ENCODE peak calls at places on chromosome 20, in five cellular contexts. M is foreskin keratinocyte, L is uterus, K is RWPE1, V is right cardiac atrium. D is an unnamed sample.

GRCh38 chr20:1472556-1473243 is 6.1 kb upstream of the NSFL1C start:
- DNase-seq in M (no peak), L (no peak), K (no peak), V (no peak), D (no peak)

GRCh38 chr20:47428851-47429336 is 72.4 kb upstream of the ZMYND8 start:
- DNase-seq in M (no peak), L (no peak), K (no peak), V (no peak), D (no peak)

GRCh38 chr20:33725607-33726264 is 5.6 kb upstream of the PXMP4 start:
- DNase-seq in M (no peak), L (no peak), K (no peak), V (no peak), D (no peak)

GRCh38 chr20:54172856-54173652 is 732 bp downstream of the CYP24A1 start:
- DNase-seq in M (peak; percentile 44), L (no peak), K (no peak), V (peak; percentile 41), D (no peak)

GRCh38 chr20:1370548-1371110 is 22.2 kb downstream of the FKBP1A start:
- DNase-seq in M (no peak), L (no peak), K (no peak), V (no peak), D (no peak)

GRCh38 chr20:59752101-59752586 is 147.8 kb downstream of the PHACTR3 start:
- DNase-seq in M (no peak), L (no peak), K (no peak), V (peak; percentile 86), D (no peak)

GRCh38 chr20:36775196-36775595 is 1.6 kb upstream of the DSN1 start:
- DNase-seq in M (no peak), L (no peak), K (no peak), V (no peak), D (no peak)

GRCh38 chr20:37880726-37881591 is 22.0 kb upstream of the VSTM2L start:
- DNase-seq in M (peak; percentile 36), L (peak; percentile 26), K (no peak), V (peak; percentile 93), D (peak; percentile 24)

GRCh38 chr20:41746635-41747034 is 128.5 kb upstream of the CHD6 start:
- DNase-seq in M (no peak), L (no peak), K (no peak), V (no peak), D (no peak)

GRCh38 chr20:1842281-1842680 is 52.9 kb upstream of the SIRPA start:
- DNase-seq in M (no peak), L (no peak), K (no peak), V (no peak), D (no peak)

GRCh38 chr20:32149566-32150170 is 40.2 kb downstream of the TM9SF4 start:
- DNase-seq in M (no peak), L (no peak), K (no peak), V (no peak), D (no peak)

GRCh38 chr20:61535956-61536355 is 283.9 kb downstream of the CDH4 start:
- DNase-seq in M (no peak), L (no peak), K (no peak), V (no peak), D (no peak)

GRCh38 chr20:22611636-22612035 is 27.3 kb upstream of the FOXA2 start:
- DNase-seq in M (no peak), L (no peak), K (no peak), V (no peak), D (no peak)

GRCh38 chr20:60224914-60225313 is 266.7 kb downstream of the CDH26 start:
- DNase-seq in M (no peak), L (no peak), K (no peak), V (no peak), D (no peak)

GRCh38 chr20:14055127-14055742 is 59.9 kb downstream of the MACROD2 start:
- DNase-seq in M (peak; percentile 35), L (peak; percentile 27), K (peak; percentile 18), V (no peak), D (no peak)

GRCh38 chr20:50111120-50111828 is 1.7 kb downstream of the UBE2V1 start:
- DNase-seq in M (peak; percentile 70), L (no peak), K (peak; percentile 89), V (no peak), D (no peak)

GRCh38 chr20:21397341-21398108 is at the start of gene NKX2-4:
- DNase-seq in M (no peak), L (no peak), K (no peak), V (no peak), D (no peak)

DNA sequence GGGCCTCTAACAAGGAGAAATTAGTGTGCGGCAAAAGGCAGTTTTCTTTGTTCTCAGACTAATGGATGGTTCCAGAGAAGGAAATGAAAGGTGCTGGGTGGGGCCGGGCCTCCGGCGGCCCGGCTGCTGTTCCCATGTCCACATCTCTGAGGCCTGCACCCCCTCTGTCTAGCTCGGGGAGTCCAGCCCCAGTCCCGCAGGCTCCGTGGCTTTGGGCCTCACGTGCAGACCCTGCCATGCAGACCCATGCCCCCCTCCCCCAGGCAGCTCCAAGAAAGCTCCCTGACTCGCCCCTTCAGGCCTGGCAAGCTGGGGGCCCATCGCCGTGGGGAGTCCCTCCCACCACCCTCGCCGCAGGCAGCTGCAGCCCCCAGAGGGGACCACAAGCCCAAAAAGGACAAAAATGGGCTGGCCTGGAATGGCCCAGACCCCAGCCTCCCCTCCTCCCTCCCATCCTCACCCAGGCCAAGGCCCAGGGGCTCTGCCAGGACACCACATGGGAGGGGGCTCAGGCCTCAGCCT is 35.7 kb upstream of the MRGBP start:
- DNase-seq in M (no peak), L (no peak), K (no peak), V (peak; percentile 41), D (no peak)
- H3K27ac ChIP-seq in M (no peak overlapping the region), L (no peak overlapping the region), K (peak overlapping the region; percentile 65), V (no peak overlapping the region), D (no peak overlapping the region)

DNA sequence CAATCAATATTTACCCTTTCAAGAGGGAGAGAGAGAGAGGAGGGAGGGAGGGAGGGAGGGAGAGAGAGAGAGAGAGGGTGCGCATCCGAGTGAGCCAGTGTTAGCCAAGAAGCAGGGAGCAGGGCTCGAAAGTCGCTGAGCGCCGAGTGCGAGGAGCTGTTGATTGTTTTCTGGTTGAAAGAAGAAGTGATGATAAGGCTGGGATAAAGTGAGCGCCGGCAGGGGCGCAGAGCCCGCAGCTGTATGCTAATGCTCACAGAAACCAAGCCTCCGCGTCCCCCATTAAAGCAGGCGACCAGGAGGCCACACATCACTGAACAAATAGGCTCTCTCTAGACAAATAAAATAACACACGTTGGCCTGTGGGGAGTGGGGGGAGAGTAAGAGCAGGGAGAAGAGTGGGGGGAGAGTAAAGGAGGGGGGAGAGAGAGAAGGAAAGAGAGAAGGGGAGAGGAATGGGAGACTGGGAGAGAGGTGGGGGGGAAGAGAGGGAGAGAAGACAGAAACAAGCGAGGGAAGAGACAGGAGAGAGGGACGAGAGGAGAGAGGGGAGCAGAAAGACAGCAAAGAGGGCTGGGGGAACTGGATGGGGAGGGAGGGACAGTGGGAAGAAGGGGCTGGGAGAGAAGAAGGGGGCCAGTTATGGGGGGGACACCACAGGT is 5.0 kb upstream of the INSM1 start:
- DNase-seq in M (no peak), L (no peak), K (no peak), V (no peak), D (no peak)
- H3K27ac ChIP-seq in M (no peak overlapping the region), L (no peak overlapping the region), K (no peak overlapping the region), V (no peak overlapping the region), D (no peak overlapping the region)

GRCh38 chr20:10595230-10595629 is 78.6 kb downstream of the JAG1 start:
- DNase-seq in M (no peak), L (no peak), K (no peak), V (no peak), D (no peak)

GRCh38 chr20:10594286-10594868 is 79.4 kb downstream of the JAG1 start:
- DNase-seq in M (peak; percentile 95), L (no peak), K (no peak), V (no peak), D (no peak)

GRCh38 chr20:10595985-10596384 is 77.8 kb downstream of the JAG1 start:
- DNase-seq in M (no peak), L (no peak), K (no peak), V (no peak), D (no peak)

GRCh38 chr20:10597637-10598036 is 76.2 kb downstream of the JAG1 start:
- DNase-seq in M (no peak), L (no peak), K (no peak), V (no peak), D (no peak)

GRCh38 chr20:10596726-10597125 is 77.1 kb downstream of the JAG1 start:
- DNase-seq in M (peak; percentile 66), L (no peak), K (peak; percentile 45), V (no peak), D (no peak)
- H3K27ac ChIP-seq in M (peak overlapping the region; percentile 96), L (no peak overlapping the region), K (no peak overlapping the region), V (no peak overlapping the region), D (no peak overlapping the region)

GRCh38 chr20:58342104-58342945 is 32.8 kb downstream of the RAB22A start:
- DNase-seq in M (peak; percentile 89), L (no peak), K (peak; percentile 94), V (no peak), D (no peak)

GRCh38 chr20:58339741-58340140 is 30.2 kb downstream of the RAB22A start:
- DNase-seq in M (peak; percentile 50), L (no peak), K (no peak), V (no peak), D (no peak)

GRCh38 chr20:58340151-58340550 is 30.6 kb downstream of the RAB22A start:
- DNase-seq in M (no peak), L (no peak), K (no peak), V (no peak), D (no peak)

GRCh38 chr20:58344741-58345140 is 35.2 kb downstream of the RAB22A start:
- DNase-seq in M (peak; percentile 73), L (no peak), K (peak; percentile 57), V (no peak), D (no peak)

GRCh38 chr20:58340853-58341252 is 31.3 kb downstream of the RAB22A start:
- DNase-seq in M (no peak), L (no peak), K (no peak), V (no peak), D (no peak)
- H3K27ac ChIP-seq in M (no peak overlapping the region), L (no peak overlapping the region), K (peak overlapping the region; percentile 72), V (no peak overlapping the region), D (no peak overlapping the region)

GRCh38 chr20:57749861-57750260 is 40.0 kb upstream of the PMEPA1 start:
- DNase-seq in M (no peak), L (no peak), K (no peak), V (no peak), D (no peak)
- H3K27ac ChIP-seq in M (no peak overlapping the region), L (no peak overlapping the region), K (no peak overlapping the region), V (no peak overlapping the region), D (no peak overlapping the region)